ENCODE peak calls at places on chromosomes 12 and 14, in six cellular contexts. One of them, this sample, is unnamed.

GRCh38 chr12:118625050-118625675 is 248.8 kb downstream of the SUDS3 start:
- DNase-seq in M059J: no peak
- DNase-seq in activated CD8-positive, alpha-beta T cell treated with anti-CD3 and anti-CD28 coated beads for 36 hours: no peak
- DNase-seq in Ammon's horn: no peak
- DNase-seq in stimulated activated CD8-positive, alpha-beta memory T cell treated with anti-CD3 and anti-CD28 coated beads, Interleukin-2, amount 100 ng/mL, for 1 hour: no peak
- DNase-seq in amniotic stem cell: no peak
- DNase-seq in this sample: no peak

GRCh38 chr14:50971122-50971781 is 27.0 kb upstream of the PYGL start:
- DNase-seq in M059J: no peak
- DNase-seq in activated CD8-positive, alpha-beta T cell treated with anti-CD3 and anti-CD28 coated beads for 36 hours: no peak
- DNase-seq in Ammon's horn: no peak
- DNase-seq in stimulated activated CD8-positive, alpha-beta memory T cell treated with anti-CD3 and anti-CD28 coated beads, Interleukin-2, amount 100 ng/mL, for 1 hour: no peak
- DNase-seq in amniotic stem cell: no peak
- DNase-seq in this sample: no peak

GRCh38 chr12:67356400-67356799 is 87.2 kb downstream of the CAND1 start:
- DNase-seq in M059J: no peak
- DNase-seq in activated CD8-positive, alpha-beta T cell treated with anti-CD3 and anti-CD28 coated beads for 36 hours: no peak
- DNase-seq in Ammon's horn: no peak
- DNase-seq in stimulated activated CD8-positive, alpha-beta memory T cell treated with anti-CD3 and anti-CD28 coated beads, Interleukin-2, amount 100 ng/mL, for 1 hour: no peak
- DNase-seq in amniotic stem cell: no peak
- DNase-seq in this sample: no peak

GRCh38 chr12:108637222-108637621 is 3.5 kb upstream of the SELPLG start:
- DNase-seq in M059J: no peak
- DNase-seq in activated CD8-positive, alpha-beta T cell treated with anti-CD3 and anti-CD28 coated beads for 36 hours: no peak
- DNase-seq in Ammon's horn: no peak
- DNase-seq in stimulated activated CD8-positive, alpha-beta memory T cell treated with anti-CD3 and anti-CD28 coated beads, Interleukin-2, amount 100 ng/mL, for 1 hour: no peak
- DNase-seq in amniotic stem cell: no peak
- DNase-seq in this sample: no peak

GRCh38 chr12:93572712-93573551 is 457 bp downstream of the SOCS2 start:
- DNase-seq in M059J: peak
- DNase-seq in activated CD8-positive, alpha-beta T cell treated with anti-CD3 and anti-CD28 coated beads for 36 hours: peak
- DNase-seq in Ammon's horn: peak
- DNase-seq in stimulated activated CD8-positive, alpha-beta memory T cell treated with anti-CD3 and anti-CD28 coated beads, Interleukin-2, amount 100 ng/mL, for 1 hour: no peak
- DNase-seq in amniotic stem cell: no peak
- DNase-seq in this sample: peak

GRCh38 chr14:70013269-70013873 is 134.2 kb downstream of the SMOC1 start:
- DNase-seq in M059J: peak
- DNase-seq in activated CD8-positive, alpha-beta T cell treated with anti-CD3 and anti-CD28 coated beads for 36 hours: peak
- DNase-seq in Ammon's horn: no peak
- DNase-seq in stimulated activated CD8-positive, alpha-beta memory T cell treated with anti-CD3 and anti-CD28 coated beads, Interleukin-2, amount 100 ng/mL, for 1 hour: no peak
- DNase-seq in amniotic stem cell: no peak
- DNase-seq in this sample: peak

GRCh38 chr12:81811066-81811777 is 52.1 kb upstream of the PPFIA2 start:
- DNase-seq in M059J: peak
- DNase-seq in activated CD8-positive, alpha-beta T cell treated with anti-CD3 and anti-CD28 coated beads for 36 hours: no peak
- DNase-seq in Ammon's horn: no peak
- DNase-seq in stimulated activated CD8-positive, alpha-beta memory T cell treated with anti-CD3 and anti-CD28 coated beads, Interleukin-2, amount 100 ng/mL, for 1 hour: no peak
- DNase-seq in amniotic stem cell: no peak
- DNase-seq in this sample: peak

GRCh38 chr12:68405292-68405900 is 73.2 kb upstream of the MDM1 start:
- DNase-seq in M059J: no peak
- DNase-seq in activated CD8-positive, alpha-beta T cell treated with anti-CD3 and anti-CD28 coated beads for 36 hours: no peak
- DNase-seq in Ammon's horn: no peak
- DNase-seq in stimulated activated CD8-positive, alpha-beta memory T cell treated with anti-CD3 and anti-CD28 coated beads, Interleukin-2, amount 100 ng/mL, for 1 hour: no peak
- DNase-seq in amniotic stem cell: no peak
- DNase-seq in this sample: peak

GRCh38 chr14:61179061-61179675 is 102.0 kb downstream of the TMEM30B start:
- DNase-seq in M059J: peak
- DNase-seq in activated CD8-positive, alpha-beta T cell treated with anti-CD3 and anti-CD28 coated beads for 36 hours: no peak
- DNase-seq in Ammon's horn: no peak
- DNase-seq in stimulated activated CD8-positive, alpha-beta memory T cell treated with anti-CD3 and anti-CD28 coated beads, Interleukin-2, amount 100 ng/mL, for 1 hour: no peak
- DNase-seq in amniotic stem cell: no peak
- DNase-seq in this sample: peak

GRCh38 chr12:31362759-31363415 is 36.9 kb upstream of the SINHCAF start:
- DNase-seq in M059J: peak
- DNase-seq in activated CD8-positive, alpha-beta T cell treated with anti-CD3 and anti-CD28 coated beads for 36 hours: peak
- DNase-seq in Ammon's horn: peak
- DNase-seq in stimulated activated CD8-positive, alpha-beta memory T cell treated with anti-CD3 and anti-CD28 coated beads, Interleukin-2, amount 100 ng/mL, for 1 hour: no peak
- DNase-seq in amniotic stem cell: no peak
- DNase-seq in this sample: no peak

GRCh38 chr14:52397844-52398243 is 83.7 kb downstream of the PTGER2 start:
- DNase-seq in M059J: no peak
- DNase-seq in activated CD8-positive, alpha-beta T cell treated with anti-CD3 and anti-CD28 coated beads for 36 hours: no peak
- DNase-seq in Ammon's horn: no peak
- DNase-seq in stimulated activated CD8-positive, alpha-beta memory T cell treated with anti-CD3 and anti-CD28 coated beads, Interleukin-2, amount 100 ng/mL, for 1 hour: no peak
- DNase-seq in amniotic stem cell: no peak
- DNase-seq in this sample: peak

GRCh38 chr12:7542046-7542445 is 38.5 kb upstream of the CD163 start:
- DNase-seq in M059J: no peak
- DNase-seq in activated CD8-positive, alpha-beta T cell treated with anti-CD3 and anti-CD28 coated beads for 36 hours: no peak
- DNase-seq in Ammon's horn: no peak
- DNase-seq in stimulated activated CD8-positive, alpha-beta memory T cell treated with anti-CD3 and anti-CD28 coated beads, Interleukin-2, amount 100 ng/mL, for 1 hour: no peak
- DNase-seq in amniotic stem cell: no peak
- DNase-seq in this sample: no peak

GRCh38 chr12:52184813-52185212 is 7.0 kb downstream of the KRT80 start:
- DNase-seq in M059J: no peak
- DNase-seq in activated CD8-positive, alpha-beta T cell treated with anti-CD3 and anti-CD28 coated beads for 36 hours: no peak
- DNase-seq in Ammon's horn: no peak
- DNase-seq in stimulated activated CD8-positive, alpha-beta memory T cell treated with anti-CD3 and anti-CD28 coated beads, Interleukin-2, amount 100 ng/mL, for 1 hour: no peak
- DNase-seq in amniotic stem cell: no peak
- DNase-seq in this sample: no peak

GRCh38 chr12:76138656-76139055 is 54.2 kb upstream of the NAP1L1 start:
- DNase-seq in M059J: no peak
- DNase-seq in activated CD8-positive, alpha-beta T cell treated with anti-CD3 and anti-CD28 coated beads for 36 hours: no peak
- DNase-seq in Ammon's horn: no peak
- DNase-seq in stimulated activated CD8-positive, alpha-beta memory T cell treated with anti-CD3 and anti-CD28 coated beads, Interleukin-2, amount 100 ng/mL, for 1 hour: no peak
- DNase-seq in amniotic stem cell: no peak
- DNase-seq in this sample: no peak

GRCh38 chr12:87384226-87384625 is 645.0 kb downstream of the C12orf50 start:
- DNase-seq in M059J: no peak
- DNase-seq in activated CD8-positive, alpha-beta T cell treated with anti-CD3 and anti-CD28 coated beads for 36 hours: no peak
- DNase-seq in Ammon's horn: no peak
- DNase-seq in stimulated activated CD8-positive, alpha-beta memory T cell treated with anti-CD3 and anti-CD28 coated beads, Interleukin-2, amount 100 ng/mL, for 1 hour: no peak
- DNase-seq in amniotic stem cell: no peak
- DNase-seq in this sample: no peak

GRCh38 chr12:52699960-52700359 is 3.4 kb downstream of the KRT77 start:
- DNase-seq in M059J: no peak
- DNase-seq in activated CD8-positive, alpha-beta T cell treated with anti-CD3 and anti-CD28 coated beads for 36 hours: no peak
- DNase-seq in Ammon's horn: no peak
- DNase-seq in stimulated activated CD8-positive, alpha-beta memory T cell treated with anti-CD3 and anti-CD28 coated beads, Interleukin-2, amount 100 ng/mL, for 1 hour: no peak
- DNase-seq in amniotic stem cell: no peak
- DNase-seq in this sample: no peak

GRCh38 chr14:103121161-103121845 is 2.0 kb upstream of the TNFAIP2 start:
- DNase-seq in M059J: no peak
- DNase-seq in activated CD8-positive, alpha-beta T cell treated with anti-CD3 and anti-CD28 coated beads for 36 hours: no peak
- DNase-seq in Ammon's horn: peak
- DNase-seq in stimulated activated CD8-positive, alpha-beta memory T cell treated with anti-CD3 and anti-CD28 coated beads, Interleukin-2, amount 100 ng/mL, for 1 hour: no peak
- DNase-seq in amniotic stem cell: no peak
- DNase-seq in this sample: no peak

GRCh38 chr14:105058521-105059034 is 6.7 kb downstream of the GPR132 start:
- DNase-seq in M059J: no peak
- DNase-seq in activated CD8-positive, alpha-beta T cell treated with anti-CD3 and anti-CD28 coated beads for 36 hours: no peak
- DNase-seq in Ammon's horn: no peak
- DNase-seq in stimulated activated CD8-positive, alpha-beta memory T cell treated with anti-CD3 and anti-CD28 coated beads, Interleukin-2, amount 100 ng/mL, for 1 hour: no peak
- DNase-seq in amniotic stem cell: no peak
- DNase-seq in this sample: no peak

GRCh38 chr12:24020391-24021163 is 71.1 kb upstream of the SOX5 start:
- DNase-seq in M059J: no peak
- DNase-seq in activated CD8-positive, alpha-beta T cell treated with anti-CD3 and anti-CD28 coated beads for 36 hours: no peak
- DNase-seq in Ammon's horn: no peak
- DNase-seq in stimulated activated CD8-positive, alpha-beta memory T cell treated with anti-CD3 and anti-CD28 coated beads, Interleukin-2, amount 100 ng/mL, for 1 hour: no peak
- DNase-seq in amniotic stem cell: no peak
- DNase-seq in this sample: no peak

GRCh38 chr14:23573384-23573783 is 5.2 kb downstream of the JPH4 start:
- DNase-seq in M059J: no peak
- DNase-seq in activated CD8-positive, alpha-beta T cell treated with anti-CD3 and anti-CD28 coated beads for 36 hours: no peak
- DNase-seq in Ammon's horn: peak
- DNase-seq in stimulated activated CD8-positive, alpha-beta memory T cell treated with anti-CD3 and anti-CD28 coated beads, Interleukin-2, amount 100 ng/mL, for 1 hour: no peak
- DNase-seq in amniotic stem cell: no peak
- DNase-seq in this sample: no peak

GRCh38 chr14:49896956-49897355 is 4.1 kb downstream of the ARF6 start:
- DNase-seq in M059J: no peak
- DNase-seq in activated CD8-positive, alpha-beta T cell treated with anti-CD3 and anti-CD28 coated beads for 36 hours: no peak
- DNase-seq in Ammon's horn: no peak
- DNase-seq in stimulated activated CD8-positive, alpha-beta memory T cell treated with anti-CD3 and anti-CD28 coated beads, Interleukin-2, amount 100 ng/mL, for 1 hour: no peak
- DNase-seq in amniotic stem cell: no peak
- DNase-seq in this sample: no peak

GRCh38 chr14:76181546-76181945 is 29.8 kb downstream of the GPATCH2L start:
- DNase-seq in M059J: no peak
- DNase-seq in activated CD8-positive, alpha-beta T cell treated with anti-CD3 and anti-CD28 coated beads for 36 hours: no peak
- DNase-seq in Ammon's horn: no peak
- DNase-seq in stimulated activated CD8-positive, alpha-beta memory T cell treated with anti-CD3 and anti-CD28 coated beads, Interleukin-2, amount 100 ng/mL, for 1 hour: no peak
- DNase-seq in amniotic stem cell: no peak
- DNase-seq in this sample: peak

GRCh38 chr14:34874386-34875030 is 652 bp downstream of the BAZ1A start:
- DNase-seq in M059J: peak
- DNase-seq in activated CD8-positive, alpha-beta T cell treated with anti-CD3 and anti-CD28 coated beads for 36 hours: peak
- DNase-seq in Ammon's horn: peak
- DNase-seq in stimulated activated CD8-positive, alpha-beta memory T cell treated with anti-CD3 and anti-CD28 coated beads, Interleukin-2, amount 100 ng/mL, for 1 hour: peak
- DNase-seq in amniotic stem cell: peak
- DNase-seq in this sample: peak

GRCh38 chr12:74897425-74898211 is 312.0 kb downstream of the KCNC2 start:
- DNase-seq in M059J: no peak
- DNase-seq in activated CD8-positive, alpha-beta T cell treated with anti-CD3 and anti-CD28 coated beads for 36 hours: peak
- DNase-seq in Ammon's horn: no peak
- DNase-seq in stimulated activated CD8-positive, alpha-beta memory T cell treated with anti-CD3 and anti-CD28 coated beads, Interleukin-2, amount 100 ng/mL, for 1 hour: no peak
- DNase-seq in amniotic stem cell: no peak
- DNase-seq in this sample: no peak

GRCh38 chr12:71476513-71476912 is 36.9 kb downstream of the LGR5 start:
- DNase-seq in M059J: peak
- DNase-seq in activated CD8-positive, alpha-beta T cell treated with anti-CD3 and anti-CD28 coated beads for 36 hours: no peak
- DNase-seq in Ammon's horn: no peak
- DNase-seq in stimulated activated CD8-positive, alpha-beta memory T cell treated with anti-CD3 and anti-CD28 coated beads, Interleukin-2, amount 100 ng/mL, for 1 hour: no peak
- DNase-seq in amniotic stem cell: peak
- DNase-seq in this sample: peak

GRCh38 chr14:37816135-37816534 is 220.7 kb downstream of the TTC6 start:
- DNase-seq in M059J: no peak
- DNase-seq in activated CD8-positive, alpha-beta T cell treated with anti-CD3 and anti-CD28 coated beads for 36 hours: no peak
- DNase-seq in Ammon's horn: no peak
- DNase-seq in stimulated activated CD8-positive, alpha-beta memory T cell treated with anti-CD3 and anti-CD28 coated beads, Interleukin-2, amount 100 ng/mL, for 1 hour: no peak
- DNase-seq in amniotic stem cell: no peak
- DNase-seq in this sample: no peak

GRCh38 chr14:50796391-50796790 is 34.6 kb downstream of the NIN start:
- DNase-seq in M059J: no peak
- DNase-seq in activated CD8-positive, alpha-beta T cell treated with anti-CD3 and anti-CD28 coated beads for 36 hours: no peak
- DNase-seq in Ammon's horn: no peak
- DNase-seq in stimulated activated CD8-positive, alpha-beta memory T cell treated with anti-CD3 and anti-CD28 coated beads, Interleukin-2, amount 100 ng/mL, for 1 hour: no peak
- DNase-seq in amniotic stem cell: no peak
- DNase-seq in this sample: no peak

GRCh38 chr12:114668905-114669304 is 15.1 kb downstream of the TBX3 start:
- DNase-seq in M059J: no peak
- DNase-seq in activated CD8-positive, alpha-beta T cell treated with anti-CD3 and anti-CD28 coated beads for 36 hours: no peak
- DNase-seq in Ammon's horn: no peak
- DNase-seq in stimulated activated CD8-positive, alpha-beta memory T cell treated with anti-CD3 and anti-CD28 coated beads, Interleukin-2, amount 100 ng/mL, for 1 hour: no peak
- DNase-seq in amniotic stem cell: no peak
- DNase-seq in this sample: no peak

GRCh38 chr14:60658116-60658515 is 8.8 kb upstream of the SIX1 start:
- DNase-seq in M059J: no peak
- DNase-seq in activated CD8-positive, alpha-beta T cell treated with anti-CD3 and anti-CD28 coated beads for 36 hours: no peak
- DNase-seq in Ammon's horn: no peak
- DNase-seq in stimulated activated CD8-positive, alpha-beta memory T cell treated with anti-CD3 and anti-CD28 coated beads, Interleukin-2, amount 100 ng/mL, for 1 hour: no peak
- DNase-seq in amniotic stem cell: no peak
- DNase-seq in this sample: no peak

GRCh38 chr14:20681348-20682126 is 2.8 kb upstream of the RNASE4 start:
- DNase-seq in M059J: peak
- DNase-seq in activated CD8-positive, alpha-beta T cell treated with anti-CD3 and anti-CD28 coated beads for 36 hours: peak
- DNase-seq in Ammon's horn: peak
- DNase-seq in stimulated activated CD8-positive, alpha-beta memory T cell treated with anti-CD3 and anti-CD28 coated beads, Interleukin-2, amount 100 ng/mL, for 1 hour: peak
- DNase-seq in amniotic stem cell: peak
- DNase-seq in this sample: peak

GRCh38 chr12:84911331-84912190 is 1.0 kb downstream of the SLC6A15 start:
- DNase-seq in M059J: peak
- DNase-seq in activated CD8-positive, alpha-beta T cell treated with anti-CD3 and anti-CD28 coated beads for 36 hours: peak
- DNase-seq in Ammon's horn: peak
- DNase-seq in stimulated activated CD8-positive, alpha-beta memory T cell treated with anti-CD3 and anti-CD28 coated beads, Interleukin-2, amount 100 ng/mL, for 1 hour: no peak
- DNase-seq in amniotic stem cell: peak
- DNase-seq in this sample: peak

GRCh38 chr14:53848851-53849250 is 107.8 kb downstream of the BMP4 start:
- DNase-seq in M059J: no peak
- DNase-seq in activated CD8-positive, alpha-beta T cell treated with anti-CD3 and anti-CD28 coated beads for 36 hours: no peak
- DNase-seq in Ammon's horn: no peak
- DNase-seq in stimulated activated CD8-positive, alpha-beta memory T cell treated with anti-CD3 and anti-CD28 coated beads, Interleukin-2, amount 100 ng/mL, for 1 hour: no peak
- DNase-seq in amniotic stem cell: no peak
- DNase-seq in this sample: no peak

GRCh38 chr12:3042394-3042793 is 34.8 kb upstream of the TSPAN9 start:
- DNase-seq in M059J: no peak
- DNase-seq in activated CD8-positive, alpha-beta T cell treated with anti-CD3 and anti-CD28 coated beads for 36 hours: no peak
- DNase-seq in Ammon's horn: no peak
- DNase-seq in stimulated activated CD8-positive, alpha-beta memory T cell treated with anti-CD3 and anti-CD28 coated beads, Interleukin-2, amount 100 ng/mL, for 1 hour: no peak
- DNase-seq in amniotic stem cell: no peak
- DNase-seq in this sample: no peak

GRCh38 chr14:68233385-68233784 is 413.8 kb downstream of the RAD51B start:
- DNase-seq in M059J: no peak
- DNase-seq in activated CD8-positive, alpha-beta T cell treated with anti-CD3 and anti-CD28 coated beads for 36 hours: no peak
- DNase-seq in Ammon's horn: no peak
- DNase-seq in stimulated activated CD8-positive, alpha-beta memory T cell treated with anti-CD3 and anti-CD28 coated beads, Interleukin-2, amount 100 ng/mL, for 1 hour: no peak
- DNase-seq in amniotic stem cell: no peak
- DNase-seq in this sample: peak